ENCODE peak calls at places on chromosomes 12 and 14, in four cellular contexts. T, N, J and G are unnamed samples.

GRCh38 chr12:77685112-77685511 is 145.6 kb upstream of the NAV3 start:
- DNase-seq in T (peak; percentile 92), N (peak; percentile 49), J (peak; percentile 80), G (peak; percentile 82)

GRCh38 chr12:102024765-102025164 is 37.0 kb downstream of the WASHC3 start:
- DNase-seq in N (no peak), J (no peak), T (no peak), G (no peak)

GRCh38 chr12:11711675-11712327 is 62.3 kb downstream of the ETV6 start:
- DNase-seq in N (no peak), J (peak; percentile 67), T (peak; percentile 78), G (peak; percentile 89)

GRCh38 chr14:63542231-63542999 is 762 bp downstream of the PPP2R5E start:
- DNase-seq in N (no peak), J (no peak), T (no peak), G (no peak)

GRCh38 chr14:32657081-32657480 is 281.6 kb upstream of the NPAS3 start:
- DNase-seq in T (peak; percentile 88), J (peak; percentile 61), N (no peak), G (peak; percentile 92)

GRCh38 chr14:57987596-57988300 is 121.9 kb upstream of the SLC35F4 start:
- DNase-seq in J (no peak), N (no peak), T (no peak), G (no peak)

GRCh38 chr12:84038241-84038640 is 874.4 kb downstream of the SLC6A15 start:
- DNase-seq in N (no peak), J (no peak), T (no peak), G (no peak)

GRCh38 chr12:106519587-106519986 is 63.2 kb upstream of the RFX4 start:
- DNase-seq in N (no peak), J (peak; percentile 70), T (peak; percentile 15), G (no peak)

GRCh38 chr12:27979145-27979544 is 6.6 kb upstream of the PTHLH start:
- DNase-seq in N (no peak), J (peak; percentile 48), T (no peak), G (peak; percentile 62)

GRCh38 chr14:95533822-95534221 is 1.0 kb upstream of the GLRX5 start:
- DNase-seq in J (no peak), T (no peak), N (no peak), G (no peak)

GRCh38 chr14:35495278-35495677 is 38.7 kb upstream of the INSM2 start:
- DNase-seq in T (no peak), J (no peak), N (no peak), G (no peak)

GRCh38 chr14:77141592-77142288 is at the start of gene ZDHHC22:
- DNase-seq in N (no peak), J (no peak), T (no peak), G (no peak)

GRCh38 chr14:106107703-106108102 is 581.3 kb downstream of the TMEM121 start:
- DNase-seq in J (no peak), T (no peak), N (no peak), G (no peak)

GRCh38 chr12:52807544-52808470 is 6.1 kb downstream of the KRT4 start:
- DNase-seq in J (no peak), T (no peak), N (no peak), G (no peak)

GRCh38 chr12:82524020-82524419 is 162.7 kb upstream of the TMTC2 start:
- DNase-seq in T (no peak), J (no peak), N (no peak), G (no peak)

GRCh38 chr12:32135967-32136366 is 29.3 kb downstream of the BICD1 start:
- DNase-seq in T (no peak), N (no peak), J (no peak), G (no peak)

GRCh38 chr14:100586153-100586519 is 1.1 kb downstream of the BEGAIN start:
- DNase-seq in N (peak; percentile 24), T (no peak), J (no peak), G (no peak)

GRCh38 chr12:4664111-4664510 is 15.2 kb downstream of the NDUFA9 start:
- DNase-seq in N (no peak), T (peak; percentile 77), J (peak; percentile 92), G (peak; percentile 83)

GRCh38 chr14:89171168-89171567 is 245.9 kb downstream of the FOXN3 start:
- DNase-seq in T (peak; percentile 52), N (no peak), J (peak; percentile 41), G (peak; percentile 55)

GRCh38 chr12:75548879-75549278 is 37.5 kb upstream of the KRR1 start:
- DNase-seq in N (no peak), T (no peak), J (no peak), G (no peak)

GRCh38 chr12:93448796-93449195 is 7.0 kb upstream of the UBE2N start:
- DNase-seq in J (no peak), N (no peak), T (no peak), G (no peak)
- H3K4me3 ChIP-seq in J (no peak overlapping the region), N (no peak overlapping the region), T (no peak overlapping the region), G (no peak overlapping the region)

GRCh38 chr12:87467893-87468292 is 561.3 kb downstream of the C12orf50 start:
- DNase-seq in J (no peak), T (no peak), N (no peak), G (peak; percentile 1)
- H3K4me3 ChIP-seq in J (no peak overlapping the region), T (no peak overlapping the region), N (no peak overlapping the region), G (no peak overlapping the region)

GRCh38 chr14:75543258-75543657 is 21.0 kb downstream of the BATF start:
- DNase-seq in T (no peak), N (no peak), J (no peak), G (no peak)
- H3K4me3 ChIP-seq in T (no peak overlapping the region), N (no peak overlapping the region), J (no peak overlapping the region), G (no peak overlapping the region)

DNA sequence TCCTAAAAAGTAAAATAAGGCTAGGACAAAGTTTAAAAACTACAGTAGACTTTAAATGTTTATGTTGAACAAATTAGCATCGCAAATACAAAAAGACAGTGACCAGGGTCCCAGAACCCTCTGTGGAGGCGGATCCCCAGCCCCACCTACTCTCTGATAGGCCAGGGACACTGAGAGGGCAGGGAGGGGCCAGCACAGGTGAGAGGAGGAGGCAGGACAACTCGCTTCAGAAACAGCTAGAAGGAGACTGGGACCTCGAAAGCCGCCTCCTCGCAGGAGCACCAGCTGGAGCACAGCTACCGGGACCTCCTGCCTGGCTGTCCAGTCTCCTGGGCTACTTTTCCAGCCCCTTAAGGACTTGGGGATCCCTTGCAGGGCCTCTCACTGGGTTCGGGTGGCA is 992 bp downstream of the DNAH10 start:
- DNase-seq in T (no peak), J (no peak), N (no peak), G (no peak)
- H3K4me3 ChIP-seq in T (no peak overlapping the region), J (no peak overlapping the region), N (no peak overlapping the region), G (no peak overlapping the region)

DNA sequence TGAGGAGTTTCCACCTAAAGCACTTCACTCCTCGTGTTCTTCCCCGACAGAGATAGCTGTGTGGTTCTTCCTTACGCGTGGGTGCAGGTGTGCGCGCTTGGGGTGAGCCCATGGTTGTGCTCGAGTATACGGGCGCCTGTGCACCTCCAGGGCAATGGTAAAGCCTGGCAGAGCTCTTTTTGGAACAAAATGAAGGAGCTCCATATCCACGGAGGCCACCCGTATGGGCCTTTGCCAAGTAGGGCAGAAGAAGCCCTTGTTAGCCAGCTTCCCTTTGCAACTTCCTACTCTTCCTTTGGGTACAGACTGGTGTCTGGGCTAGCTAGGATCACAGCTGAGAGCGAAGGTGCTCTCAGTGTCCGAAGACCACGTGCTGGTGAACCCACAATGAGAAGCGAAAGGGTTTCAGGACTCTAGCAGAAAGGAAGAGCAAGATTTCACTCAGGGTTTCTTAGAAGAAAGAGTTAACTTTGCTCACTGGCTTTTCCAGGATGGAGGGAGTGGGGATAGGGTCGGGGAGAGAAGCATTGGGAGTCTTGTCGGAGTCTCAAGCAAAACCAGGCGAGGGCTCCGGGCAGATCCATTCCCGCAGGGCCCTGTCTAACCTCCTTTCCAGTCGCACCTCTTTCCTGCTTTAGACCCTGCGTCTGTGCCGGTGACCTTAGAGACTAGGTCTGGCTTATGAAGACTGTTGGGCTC is 977 bp upstream of the LRFN5 start:
- DNase-seq in T (peak; percentile 56), N (no peak), J (peak; percentile 46), G (peak; percentile 54)
- H3K4me3 ChIP-seq in T (peak overlapping the region; percentile 70), N (peak overlapping the region; percentile 50), J (peak overlapping the region; percentile 77), G (peak overlapping the region; percentile 78)

DNA sequence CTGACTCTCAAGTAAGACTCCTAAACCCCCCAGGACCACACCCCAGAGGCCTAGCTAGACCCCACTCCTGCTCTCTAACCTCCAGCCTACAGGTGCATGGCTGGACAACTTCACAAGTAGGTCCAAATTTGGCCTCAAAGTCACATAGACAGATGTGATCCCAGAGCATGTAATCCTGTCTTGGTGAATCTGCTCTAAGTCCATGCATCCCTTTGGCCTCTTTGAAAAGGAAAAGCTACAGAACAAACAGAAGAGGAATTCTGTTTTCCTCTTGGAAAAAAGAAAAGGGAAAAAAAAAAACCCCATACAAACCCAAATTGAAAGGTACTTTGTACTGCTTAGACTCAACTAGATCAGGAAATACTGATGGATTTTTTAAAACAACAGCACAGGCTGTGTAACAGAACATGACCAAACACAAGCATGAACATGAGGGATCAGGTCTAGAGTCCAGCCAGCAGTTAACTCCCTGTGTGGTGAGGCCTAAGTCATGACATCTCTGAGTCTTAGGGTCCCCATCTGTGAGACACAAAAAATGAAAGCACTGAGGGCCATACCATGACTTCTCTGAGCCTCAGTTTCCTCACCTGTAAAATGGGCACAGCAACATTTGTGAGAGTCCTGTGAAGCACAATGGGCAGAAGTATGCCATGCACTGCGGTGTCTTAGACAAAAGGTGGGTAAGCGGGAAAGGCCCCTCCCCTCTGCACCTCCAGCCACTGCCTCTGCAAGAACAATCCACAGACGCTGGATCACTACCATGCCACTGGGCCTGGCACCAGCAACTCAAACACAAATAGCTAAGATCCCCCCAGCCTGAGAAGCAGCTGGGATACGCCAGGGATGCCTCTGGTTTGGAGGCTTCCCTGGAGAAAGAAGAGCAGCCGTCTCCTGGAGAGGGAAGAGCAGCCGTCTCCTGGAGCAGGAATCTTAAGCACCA is 9.9 kb downstream of the PITPNM2 start:
- DNase-seq in N (no peak), T (no peak), J (no peak), G (no peak)
- H3K4me3 ChIP-seq in N (no peak overlapping the region), T (no peak overlapping the region), J (no peak overlapping the region), G (no peak overlapping the region)